ENCODE peak calls at places on chromosomes 5 and 9, in nine cellular contexts. L, D, G, U, Z, P, R, A and N are unnamed samples.

GRCh38 chr9:65444943-65445342 is 159.9 kb upstream of the FOXD4L5 start:
- DNase-seq in L (no peak), D (no peak), G (no peak), U (peak; percentile 40), Z (no peak), P (no peak), R (no peak), A (no peak), N (no peak)

GRCh38 chr9:104774831-104775573 is 11.1 kb downstream of the NIPSNAP3B start:
- DNase-seq in L (peak; percentile 50), D (peak; percentile 47), G (no peak), U (no peak), Z (peak; percentile 72), P (no peak), R (no peak), A (peak; percentile 38), N (peak; percentile 36)

GRCh38 chr9:81575976-81576375 is 113.4 kb downstream of the TLE1 start:
- DNase-seq in L (peak; percentile 27), D (no peak), G (no peak), U (no peak), Z (no peak), P (no peak), R (no peak), A (no peak), N (no peak)

GRCh38 chr9:129442791-129443511 is 177.9 kb downstream of the C9orf50 start:
- DNase-seq in L (no peak), D (no peak), G (no peak), U (no peak), Z (no peak), P (no peak), R (no peak), A (no peak), N (no peak)

GRCh38 chr9:69877852-69878507 is 57.4 kb downstream of the CFAP95 start:
- DNase-seq in L (peak; percentile 62), D (no peak), G (peak; percentile 50), U (no peak), Z (no peak), P (peak; percentile 37), R (no peak), A (no peak), N (no peak)

GRCh38 chr5:89315194-89315593 is 432.2 kb upstream of the MEF2C start:
- DNase-seq in L (peak; percentile 48), D (no peak), G (no peak), U (peak; percentile 66), Z (no peak), P (no peak), R (no peak), A (no peak), N (no peak)

GRCh38 chr5:107104040-107104773 is 566.5 kb downstream of the EFNA5 start:
- DNase-seq in L (no peak), D (no peak), G (peak; percentile 26), U (no peak), Z (no peak), P (no peak), R (no peak), A (no peak), N (no peak)

GRCh38 chr5:61330341-61330878 is 1.6 kb upstream of the ZSWIM6 start:
- DNase-seq in L (peak; percentile 58), D (peak; percentile 31), G (peak; percentile 77), U (no peak), Z (peak; percentile 38), P (peak; percentile 59), R (peak; percentile 70), A (peak; percentile 8), N (peak; percentile 33)

GRCh38 chr5:140214831-140215230 is 39.8 kb downstream of the CYSTM1 start:
- DNase-seq in L (peak; percentile 84), D (no peak), G (no peak), U (no peak), Z (no peak), P (peak; percentile 73), R (no peak), A (peak; percentile 74), N (no peak)

GRCh38 chr5:95113489-95113888 is 171.4 kb downstream of the MCTP1 start:
- DNase-seq in L (peak; percentile 0), D (no peak), G (peak; percentile 45), U (no peak), Z (no peak), P (no peak), R (no peak), A (no peak), N (no peak)

GRCh38 chr5:157265714-157266285 is at the start of gene CYFIP2:
- DNase-seq in L (peak; percentile 19), D (peak; percentile 83), G (peak; percentile 90), U (peak; percentile 69), Z (peak; percentile 56), P (no peak), R (peak; percentile 84), A (no peak), N (peak; percentile 70)

GRCh38 chr5:72844218-72844603 is 27.8 kb downstream of the TNPO1 start:
- DNase-seq in L (no peak), D (no peak), G (no peak), U (no peak), Z (no peak), P (no peak), R (no peak), A (no peak), N (no peak)

GRCh38 chr5:72845889-72846288 is 29.4 kb downstream of the TNPO1 start:
- DNase-seq in L (peak; percentile 82), D (no peak), G (no peak), U (no peak), Z (no peak), P (no peak), R (no peak), A (no peak), N (no peak)

GRCh38 chr5:72846483-72846882 is 30.0 kb downstream of the TNPO1 start:
- DNase-seq in L (no peak), D (no peak), G (no peak), U (no peak), Z (no peak), P (no peak), R (no peak), A (no peak), N (no peak)

GRCh38 chr5:72841756-72842535 is 25.5 kb downstream of the TNPO1 start:
- DNase-seq in L (no peak), D (no peak), G (no peak), U (no peak), Z (no peak), P (peak; percentile 44), R (no peak), A (no peak), N (no peak)

DNA sequence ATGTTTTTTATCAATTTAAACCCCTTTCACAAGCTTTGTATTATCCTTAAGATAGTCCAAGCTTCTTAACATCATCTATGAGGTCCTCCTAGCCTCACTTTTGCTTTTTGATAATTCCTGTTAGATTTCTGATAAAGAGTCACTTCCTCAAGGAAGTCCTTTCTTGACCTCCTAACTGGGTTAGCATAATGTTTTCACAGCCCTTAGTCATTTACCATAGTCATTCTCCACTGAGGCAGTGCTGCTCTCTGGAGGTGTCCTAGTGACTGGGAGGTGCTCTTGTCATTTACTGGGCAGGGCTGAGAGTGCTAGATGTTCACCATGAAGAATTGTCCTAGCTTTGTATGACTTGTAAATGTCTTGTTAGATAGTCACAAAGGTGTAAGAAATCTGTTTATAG is 26.4 kb downstream of the TNPO1 start:
- DNase-seq in L (no peak), D (no peak), G (no peak), U (no peak), Z (no peak), P (peak; percentile 78), R (no peak), A (no peak), N (no peak)
- TF ChIP-seq CTCF in L (no peak), D (no peak), G (peak; percentile 8), U (no peak), Z (no peak), P (peak; percentile 34), R (no peak), A (no peak), N (no peak)

DNA sequence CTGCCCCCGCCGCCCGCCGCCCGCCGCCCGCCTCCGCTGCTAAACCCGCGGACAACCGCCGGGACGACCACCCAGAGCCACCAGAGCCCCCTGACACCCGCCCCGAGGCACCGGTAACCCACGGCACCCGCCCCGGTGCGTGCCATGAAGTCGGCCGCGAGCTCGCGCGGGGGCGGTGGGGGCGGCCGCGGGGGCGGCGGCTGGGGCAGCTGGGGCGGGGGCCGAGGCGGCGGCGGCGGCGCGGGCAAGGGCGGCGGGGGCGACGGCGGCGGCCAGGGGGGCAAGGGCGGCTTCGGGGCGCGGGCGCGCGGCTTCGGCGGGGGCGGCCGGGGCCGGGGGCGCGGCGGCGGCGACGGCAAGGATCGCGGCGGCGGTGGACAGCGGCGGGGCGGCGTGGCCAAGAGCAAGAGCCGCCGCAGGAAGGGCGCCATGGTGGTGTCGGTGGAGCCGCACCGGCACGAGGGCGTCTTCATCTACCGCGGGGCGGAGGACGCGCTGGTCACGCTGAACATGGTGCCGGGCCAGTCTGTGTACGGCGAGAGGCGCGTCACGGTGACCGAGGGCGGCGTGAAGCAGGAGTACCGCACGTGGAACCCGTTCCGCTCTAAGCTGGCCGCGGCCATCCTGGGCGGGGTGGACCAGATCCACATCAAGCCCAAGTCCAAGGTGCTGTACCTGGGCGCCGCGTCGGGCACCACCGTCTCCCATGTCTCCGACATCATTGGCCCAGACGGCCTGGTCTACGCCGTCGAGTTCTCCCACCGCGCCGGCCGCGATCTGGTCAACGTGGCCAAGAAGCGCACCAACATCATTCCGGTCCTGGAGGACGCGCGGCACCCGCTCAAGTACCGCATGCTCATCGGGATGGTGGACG is 493 bp downstream of the FBLL1 start:
- DNase-seq in L (peak; percentile 15), D (no peak), G (peak; percentile 47), U (no peak), Z (peak; percentile 21), P (no peak), R (no peak), A (no peak), N (no peak)
- H3K4me3 ChIP-seq in L (peak overlapping the region; percentile 30), D (peak overlapping the region; percentile 47), G (peak overlapping the region; percentile 58), U (peak overlapping the region; percentile 35), Z (peak overlapping the region; percentile 28), P (no peak overlapping the region), R (peak overlapping the region; percentile 54), A (no peak overlapping the region), N (peak overlapping the region; percentile 27)

DNA sequence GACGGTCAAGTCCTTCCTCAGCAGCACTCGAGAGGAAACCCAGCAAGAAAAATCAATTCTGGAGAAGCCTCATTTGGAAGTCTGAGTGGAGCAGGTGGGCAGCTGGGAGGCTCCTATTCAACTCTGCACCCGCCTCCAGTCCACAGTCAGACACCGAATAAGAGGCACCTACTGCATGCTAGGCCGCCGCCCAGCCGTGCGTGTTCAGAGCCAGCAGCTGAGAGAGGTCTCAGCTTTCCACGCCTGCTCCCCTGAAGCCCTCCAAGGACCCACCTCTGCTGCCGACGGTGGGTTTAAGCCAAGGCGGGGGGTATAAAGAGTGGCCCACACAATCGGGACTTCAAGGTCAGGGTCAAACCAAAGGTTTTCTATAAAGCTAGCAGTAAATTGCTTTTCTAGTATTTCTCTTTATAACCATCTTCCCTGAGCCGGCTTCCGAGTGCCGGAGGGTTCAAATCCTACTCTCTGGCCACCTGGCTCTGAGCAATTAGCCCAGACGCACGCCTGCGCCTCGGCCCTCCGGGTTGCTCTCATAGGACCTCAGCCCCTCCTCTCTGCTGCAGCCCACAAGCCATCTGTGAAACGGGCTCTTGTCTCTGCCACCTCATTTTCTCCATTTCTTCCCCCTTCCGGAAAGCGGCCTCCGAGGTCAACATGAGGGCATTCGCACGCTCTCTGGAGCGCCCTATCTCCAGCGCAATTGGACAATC is 41.8 kb downstream of the VAV2 start:
- DNase-seq in L (peak; percentile 78), D (no peak), G (no peak), U (no peak), Z (no peak), P (no peak), R (peak; percentile 65), A (no peak), N (peak; percentile 34)
- H3K27ac ChIP-seq in L (no peak overlapping the region), D (no peak overlapping the region), G (no peak overlapping the region), U (no peak overlapping the region), Z (no peak overlapping the region), P (no peak overlapping the region), R (peak overlapping the region; percentile 26), A (no peak overlapping the region), N (no peak overlapping the region)

GRCh38 chr5:127442085-127442484 is 75.4 kb upstream of the PRRC1 start:
- DNase-seq in L (peak; percentile 36), D (no peak), G (no peak), U (no peak), Z (no peak), P (no peak), R (no peak), A (no peak), N (no peak)
- TF ChIP-seq CTCF in L (peak; percentile 23), D (peak; percentile 35), G (peak; percentile 40), U (no peak), Z (peak; percentile 42), P (peak; percentile 59), R (peak; percentile 40), A (peak; percentile 30), N (no peak)